ENCODE peak calls at places on chromosomes 12 and 14, in five cellular contexts. Z, E, J, U and R are unnamed samples.

GRCh38 chr12:115956674-115957073 is 320.8 kb downstream of the MED13L start:
- DNase-seq in Z (no peak), E (no peak), J (no peak), U (no peak), R (no peak)

GRCh38 chr14:93301821-93302447 is 30.9 kb downstream of the BTBD7 start:
- DNase-seq in Z (no peak), E (no peak), J (no peak), U (no peak), R (no peak)

GRCh38 chr14:65976771-65977170 is 509.4 kb upstream of the CCDC196 start:
- DNase-seq in Z (no peak), E (no peak), J (no peak), U (no peak), R (no peak)

GRCh38 chr12:37543131-37543965 is 773.2 kb upstream of the ALG10B start:
- DNase-seq in Z (no peak), E (no peak), J (peak), U (no peak), R (no peak)

GRCh38 chr14:56996721-56997399 is 186.6 kb upstream of the OTX2 start:
- DNase-seq in Z (no peak), E (no peak), J (no peak), U (no peak), R (no peak)

GRCh38 chr12:108302471-108303311 is 36.4 kb downstream of the CMKLR1 start:
- DNase-seq in Z (peak), E (no peak), J (peak), U (no peak), R (no peak)

GRCh38 chr12:13342971-13343370 is 146.4 kb downstream of the EMP1 start:
- DNase-seq in Z (no peak), E (no peak), J (no peak), U (no peak), R (no peak)

GRCh38 chr14:50795127-50795526 is 35.8 kb downstream of the NIN start:
- DNase-seq in Z (no peak), E (no peak), J (no peak), U (no peak), R (no peak)

GRCh38 chr12:124573839-124574786 is 6.7 kb upstream of the NCOR2 start:
- DNase-seq in Z (no peak), E (no peak), J (no peak), U (no peak), R (peak)

GRCh38 chr14:27608377-27608776 is 1010.5 kb upstream of the NOVA1 start:
- DNase-seq in Z (no peak), E (no peak), J (no peak), U (no peak), R (no peak)

GRCh38 chr12:560666-561065 is 100.9 kb downstream of the B4GALNT3 start:
- DNase-seq in Z (no peak), E (no peak), J (no peak), U (no peak), R (no peak)

GRCh38 chr14:60303745-60304144 is 54.7 kb downstream of the PPM1A start:
- DNase-seq in Z (no peak), E (no peak), J (no peak), U (no peak), R (no peak)

GRCh38 chr12:95634622-95635621 is 83.6 kb upstream of the USP44 start:
- DNase-seq in Z (peak), E (peak), J (no peak), U (no peak), R (no peak)

GRCh38 chr14:99628832-99629618 is 15.9 kb upstream of the HHIPL1 start:
- DNase-seq in Z (peak), E (peak), J (peak), U (no peak), R (peak)

GRCh38 chr14:51867753-51868152 is 7.3 kb downstream of the GNG2 start:
- DNase-seq in Z (no peak), E (peak), J (no peak), U (no peak), R (no peak)

GRCh38 chr12:32134144-32134888 is 27.7 kb downstream of the BICD1 start:
- DNase-seq in Z (no peak), E (peak), J (peak), U (peak), R (no peak)

GRCh38 chr14:71290960-71291466 is 383.8 kb downstream of the PCNX1 start:
- DNase-seq in Z (peak), E (peak), J (no peak), U (peak), R (no peak)

GRCh38 chr12:30825341-30825740 is 70.6 kb upstream of the CAPRIN2 start:
- DNase-seq in Z (no peak), E (no peak), J (no peak), U (no peak), R (no peak)

GRCh38 chr12:78835493-78835892 is 29.1 kb upstream of the SYT1 start:
- DNase-seq in Z (no peak), E (no peak), J (no peak), U (no peak), R (no peak)

GRCh38 chr12:84161296-84161695 is 751.3 kb downstream of the SLC6A15 start:
- DNase-seq in Z (no peak), E (no peak), J (no peak), U (no peak), R (no peak)

GRCh38 chr12:129193263-129193871 is 340.1 kb downstream of the GLT1D1 start:
- DNase-seq in Z (no peak), E (no peak), J (peak), U (no peak), R (peak)

GRCh38 chr12:53096089-53096741 is 1.3 kb upstream of the IGFBP6 start:
- DNase-seq in Z (no peak), E (peak), J (no peak), U (no peak), R (no peak)

GRCh38 chr12:69330475-69331473 is 17.4 kb upstream of the LYZ start:
- DNase-seq in Z (no peak), E (peak), J (peak), U (no peak), R (peak)

GRCh38 chr14:47278233-47278842 is 397.1 kb downstream of the MDGA2 start:
- DNase-seq in Z (peak), E (no peak), J (peak), U (no peak), R (peak)

GRCh38 chr12:18430425-18431048 is 169.2 kb downstream of the PIK3C2G start:
- DNase-seq in Z (peak), E (peak), J (peak), U (no peak), R (peak)

GRCh38 chr12:93042283-93042682 is 113.2 kb upstream of the EEA1 start:
- DNase-seq in Z (no peak), E (peak), J (no peak), U (no peak), R (no peak)

DNA sequence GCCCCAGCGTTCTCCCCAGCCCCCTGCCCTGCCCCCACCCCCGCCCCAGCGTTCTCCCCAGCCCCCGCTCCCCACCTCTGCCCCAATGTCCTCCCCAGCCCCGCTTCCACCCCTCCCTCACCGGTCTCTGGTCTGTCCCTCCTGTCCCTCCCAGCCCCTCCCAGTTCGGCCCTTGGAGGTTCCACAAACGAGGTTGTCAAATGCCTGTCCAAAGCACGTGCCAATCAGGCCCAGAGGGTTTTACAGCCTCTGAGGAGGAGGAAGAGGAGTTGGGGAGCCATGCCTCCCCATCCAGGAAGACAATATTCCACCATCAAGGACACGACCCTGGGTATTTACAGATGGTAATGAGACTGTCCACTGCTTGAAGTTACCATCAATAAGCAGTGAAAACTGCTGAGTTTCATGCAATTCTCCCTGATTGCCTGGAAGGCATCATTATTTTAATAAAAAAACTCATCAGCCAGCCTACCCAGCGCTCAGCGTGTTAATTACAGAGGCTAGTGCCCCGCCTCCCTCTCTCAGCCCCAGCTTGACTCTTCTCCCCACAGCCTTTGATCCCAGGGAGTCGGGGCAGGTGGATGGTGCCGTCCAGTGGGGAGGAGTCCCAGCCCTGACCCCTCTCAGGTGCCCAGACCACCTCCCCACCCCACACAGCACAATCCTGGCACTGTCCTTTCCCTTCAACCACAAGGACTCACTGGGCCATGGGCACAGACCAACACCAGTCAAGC is 30.6 kb upstream of the C14orf180 start:
- DNase-seq in Z (no peak), E (no peak), J (no peak), U (no peak), R (no peak)
- TF ChIP-seq MXI1 in Z (no peak), E (no peak), J (no peak), U (no peak), R (no peak)

DNA sequence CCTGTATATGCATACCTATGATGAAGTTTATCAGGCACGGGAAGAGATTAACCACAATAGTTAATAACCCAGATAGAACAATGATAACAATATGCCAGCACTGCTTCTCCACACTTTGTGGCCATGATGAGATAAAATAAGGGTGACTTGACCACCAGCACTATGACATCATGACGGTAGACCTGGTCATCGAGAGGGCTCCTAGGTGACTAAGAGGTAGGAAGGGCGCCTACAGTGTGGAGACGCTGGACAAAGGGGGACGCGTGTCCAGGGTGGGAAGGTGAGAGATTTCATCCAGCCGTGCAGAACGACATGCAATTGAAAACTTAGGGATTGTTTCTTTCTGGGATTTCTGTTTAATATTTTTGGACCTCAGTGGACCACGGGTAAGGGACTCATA is 221.8 kb upstream of the RTL1 start:
- DNase-seq in Z (no peak), E (no peak), J (no peak), U (no peak), R (no peak)
- TF ChIP-seq RFX5 in Z (no peak), E (no peak), J (no peak), U (no peak), R (no peak)

DNA sequence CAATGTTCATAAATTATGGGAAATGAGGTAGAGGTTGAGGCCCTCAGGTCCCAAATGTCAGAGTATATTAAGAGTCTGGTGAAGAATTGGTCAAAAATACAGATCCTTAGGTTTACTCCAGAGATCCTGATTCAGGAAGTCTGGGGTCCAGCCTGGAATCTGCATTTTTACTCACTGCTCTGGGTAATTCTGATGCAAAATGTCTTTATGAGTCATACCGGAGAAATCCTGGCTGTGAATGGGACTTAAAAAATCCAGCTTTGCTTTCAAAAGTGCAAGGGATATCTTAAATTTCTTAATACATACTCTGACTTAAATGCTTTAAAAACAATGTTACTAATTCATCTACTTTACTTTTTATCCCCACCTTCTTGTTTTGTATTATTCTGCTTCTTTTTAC is 74.5 kb downstream of the FERMT2 start:
- DNase-seq in Z (no peak), E (peak), J (no peak), U (no peak), R (no peak)
- TF ChIP-seq MXI1 in Z (no peak), E (no peak), J (no peak), U (no peak), R (no peak)

GRCh38 chr14:59189822-59190368 is 1.4 kb downstream of the DAAM1 start:
- DNase-seq in Z (peak), E (peak), J (peak), U (peak), R (peak)

GRCh38 chr14:59188461-59189280 is at the start of gene DAAM1:
- DNase-seq in Z (peak), E (peak), J (peak), U (peak), R (peak)

GRCh38 chr14:59186316-59186715 is 2.2 kb upstream of the DAAM1 start:
- DNase-seq in Z (no peak), E (no peak), J (no peak), U (no peak), R (no peak)

GRCh38 chr14:59189281-59189821 is 884 bp downstream of the DAAM1 start:
- DNase-seq in Z (no peak), E (peak), J (peak), U (no peak), R (peak)

GRCh38 chr14:59187802-59188460 is 536 bp upstream of the DAAM1 start:
- DNase-seq in Z (no peak), E (no peak), J (peak), U (no peak), R (peak)
- TF ChIP-seq RFX5 in Z (no peak), E (no peak), J (no peak), U (no peak), R (no peak)

GRCh38 chr12:132814232-132814631 is 14.4 kb downstream of the GOLGA3 start:
- DNase-seq in Z (no peak), E (no peak), J (no peak), U (no peak), R (no peak)

GRCh38 chr12:132813443-132813842 is 15.2 kb downstream of the GOLGA3 start:
- DNase-seq in Z (no peak), E (no peak), J (no peak), U (no peak), R (no peak)

GRCh38 chr12:132807295-132808222 is 21.1 kb downstream of the GOLGA3 start:
- DNase-seq in Z (no peak), E (no peak), J (peak), U (no peak), R (peak)

GRCh38 chr12:132818562-132818961 is 10.1 kb downstream of the GOLGA3 start:
- DNase-seq in Z (no peak), E (no peak), J (no peak), U (no peak), R (no peak)

GRCh38 chr12:132812631-132813305 is 15.9 kb downstream of the GOLGA3 start:
- DNase-seq in Z (no peak), E (peak), J (no peak), U (no peak), R (no peak)
- TF ChIP-seq MXI1 in Z (no peak), E (no peak), J (no peak), U (no peak), R (no peak)

GRCh38 chr14:23114120-23114458 is 5.0 kb downstream of the CEBPE start:
- DNase-seq in Z (no peak), E (no peak), J (no peak), U (no peak), R (no peak)

GRCh38 chr14:23115918-23116317 is 3.1 kb downstream of the CEBPE start:
- DNase-seq in Z (no peak), E (no peak), J (no peak), U (no peak), R (no peak)

GRCh38 chr14:23115492-23115850 is 3.6 kb downstream of the CEBPE start:
- DNase-seq in Z (no peak), E (no peak), J (no peak), U (no peak), R (no peak)

GRCh38 chr14:23113346-23114119 is 5.5 kb downstream of the CEBPE start:
- DNase-seq in Z (no peak), E (peak), J (no peak), U (no peak), R (no peak)

GRCh38 chr14:23114669-23115491 is 4.2 kb downstream of the CEBPE start:
- DNase-seq in Z (peak), E (peak), J (peak), U (no peak), R (no peak)
- TF ChIP-seq RFX5 in Z (no peak), E (no peak), J (no peak), U (no peak), R (no peak)

GRCh38 chr12:111642681-111643427 is 42.9 kb downstream of the BRAP start:
- DNase-seq in Z (no peak), E (no peak), J (no peak), U (no peak), R (no peak)

GRCh38 chr12:111643428-111643826 is 42.3 kb downstream of the BRAP start:
- DNase-seq in Z (no peak), E (peak), J (no peak), U (no peak), R (no peak)

GRCh38 chr12:111640498-111640897 is 41.4 kb upstream of the ATXN2 start:
- DNase-seq in Z (no peak), E (no peak), J (no peak), U (no peak), R (no peak)

GRCh38 chr12:111650912-111651311 is 34.8 kb downstream of the BRAP start:
- DNase-seq in Z (no peak), E (no peak), J (no peak), U (no peak), R (no peak)

DNA sequence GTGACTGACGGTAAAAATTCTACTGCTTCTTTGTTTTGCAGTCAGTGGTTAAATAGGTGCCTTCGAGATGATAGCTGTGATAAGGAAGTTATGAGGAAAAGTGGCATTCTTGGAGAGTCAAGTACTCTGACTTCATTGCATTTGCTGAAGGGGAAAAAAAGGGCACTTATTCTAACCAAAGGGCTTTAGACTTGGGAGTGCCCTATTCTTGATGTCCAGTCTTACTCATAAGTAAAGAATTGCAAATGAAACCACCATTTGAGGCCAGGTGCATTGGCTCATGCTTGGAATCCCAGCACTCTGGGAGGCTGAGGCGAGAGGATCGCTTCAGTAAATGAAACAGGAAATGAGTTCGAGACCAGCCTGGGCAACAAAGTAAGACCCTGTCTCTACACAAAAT is 40.3 kb downstream of the BRAP start:
- DNase-seq in Z (no peak), E (peak), J (no peak), U (no peak), R (no peak)
- TF ChIP-seq MXI1 in Z (no peak), E (no peak), J (no peak), U (no peak), R (no peak)

GRCh38 chr14:54197369-54197768 is 199.4 kb upstream of the CDKN3 start:
- DNase-seq in Z (peak), E (no peak), J (no peak), U (no peak), R (no peak)
- TF ChIP-seq RFX5 in Z (no peak), E (no peak), J (no peak), U (no peak), R (no peak)

DNA sequence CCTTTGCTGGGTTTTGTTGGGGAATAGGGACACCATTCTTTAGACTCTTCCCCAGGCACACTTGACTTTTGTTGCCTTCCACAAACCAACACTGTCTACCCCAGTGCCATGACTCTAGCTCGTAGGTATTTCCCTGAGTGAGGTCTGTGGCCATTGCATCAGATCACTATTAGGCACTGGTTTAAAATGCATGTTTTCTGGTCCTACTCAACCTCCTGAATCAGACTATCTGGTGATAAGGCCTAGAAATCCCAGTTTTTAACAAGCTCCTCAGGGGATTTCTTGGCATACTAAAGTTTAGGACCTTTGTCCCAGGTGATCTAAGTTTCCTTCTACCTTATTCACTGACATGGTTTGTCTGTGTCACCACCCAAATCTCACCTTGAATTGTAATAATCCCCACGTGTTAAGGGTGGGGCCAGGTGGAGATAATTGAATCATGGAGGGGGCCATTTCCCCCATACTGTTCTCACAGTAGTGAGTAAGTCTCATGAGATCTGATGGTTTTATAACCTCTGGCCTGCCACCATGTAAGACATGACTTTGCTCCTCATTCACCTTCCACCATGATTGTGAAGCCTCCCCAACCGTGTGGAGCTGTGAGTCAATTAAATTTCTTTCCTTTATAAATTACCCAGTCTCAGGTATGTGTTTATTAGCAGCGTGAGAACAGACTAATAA is 87.8 kb upstream of the PSMC1 start:
- DNase-seq in Z (no peak), E (peak), J (no peak), U (no peak), R (no peak)
- TF ChIP-seq MXI1 in Z (no peak), E (no peak), J (no peak), U (no peak), R (no peak)

GRCh38 chr14:75417674-75418073 is 10.1 kb upstream of the JDP2 start:
- DNase-seq in Z (peak), E (peak), J (no peak), U (no peak), R (no peak)
- TF ChIP-seq RFX5 in Z (no peak), E (no peak), J (no peak), U (no peak), R (no peak)